ENCODE peak calls at places on chromosomes 5 and 9, in ten cellular contexts. A is GM12865, K is brain microvascular endothelial cell, W is Peyer's patch, V is astrocyte, U is fibroblast of lung, H is foreskin fibroblast, Z is GM20000, R is progenitor cell of endocrine pancreas, L is A673. B is an unnamed sample.

GRCh38 chr9:4548796-4549725 is 58.8 kb downstream of the SLC1A1 start:
- DNase-seq in A (peak; percentile 46), K (no peak), W (peak; percentile 49), V (no peak), U (no peak), H (no peak), Z (peak; percentile 23), R (peak; percentile 27), L (peak; percentile 43), B (no peak)

GRCh38 chr9:136525841-136526499 is 19.9 kb downstream of the NOTCH1 start:
- DNase-seq in A (no peak), K (no peak), W (no peak), V (no peak), U (no peak), H (no peak), Z (no peak), R (no peak), L (no peak), B (no peak)

GRCh38 chr9:114475412-114476136 is 29.7 kb downstream of the WHRN start:
- DNase-seq in A (no peak), K (no peak), W (no peak), V (no peak), U (no peak), H (no peak), Z (no peak), R (no peak), L (no peak), B (no peak)

GRCh38 chr9:95515272-95516113 is 1.3 kb downstream of the PTCH1 start:
- DNase-seq in A (no peak), K (no peak), W (no peak), V (no peak), U (no peak), H (peak; percentile 35), Z (peak; percentile 55), R (peak; percentile 21), L (peak; percentile 57), B (no peak)

GRCh38 chr9:111980398-111980797 is 83.8 kb downstream of the UGCG start:
- DNase-seq in A (no peak), K (no peak), W (no peak), V (no peak), U (no peak), H (no peak), Z (no peak), R (no peak), L (no peak), B (no peak)

GRCh38 chr5:40733439-40733838 is 22.3 kb downstream of the TTC33 start:
- DNase-seq in A (no peak), K (no peak), W (no peak), V (no peak), U (no peak), H (no peak), Z (no peak), R (no peak), L (no peak), B (no peak)

GRCh38 chr5:36655171-36655570 is 48.8 kb downstream of the SLC1A3 start:
- DNase-seq in A (peak; percentile 11), K (no peak), W (no peak), V (no peak), U (peak; percentile 52), H (peak; percentile 77), Z (no peak), R (no peak), L (peak; percentile 22), B (no peak)

GRCh38 chr5:147534172-147534951 is 24.5 kb upstream of the DPYSL3 start:
- DNase-seq in A (no peak), K (no peak), W (no peak), V (peak; percentile 79), U (peak; percentile 88), H (peak; percentile 89), Z (no peak), R (no peak), L (no peak), B (no peak)

GRCh38 chr5:71932649-71933338 is 174.5 kb upstream of the MAP1B start:
- DNase-seq in A (no peak), K (peak; percentile 84), W (peak; percentile 81), V (peak; percentile 87), U (peak; percentile 65), H (peak; percentile 35), Z (no peak), R (no peak), L (peak; percentile 24), B (no peak)

GRCh38 chr5:121257621-121258020 is 594.1 kb upstream of the FTMT start:
- DNase-seq in A (no peak), K (no peak), W (no peak), V (no peak), U (no peak), H (no peak), Z (no peak), R (no peak), L (no peak), B (no peak)

GRCh38 chr5:90983148-90983547 is 400.0 kb downstream of the ARRDC3 start:
- DNase-seq in A (no peak), K (peak; percentile 96), W (no peak), V (peak; percentile 95), U (peak; percentile 98), H (peak; percentile 36), Z (no peak), R (no peak), L (no peak), B (no peak)

GRCh38 chr5:134252671-134253070 is 26.8 kb upstream of the PPP2CA start:
- DNase-seq in A (no peak), K (peak; percentile 93), W (no peak), V (peak; percentile 89), U (peak; percentile 70), H (peak; percentile 90), Z (no peak), R (no peak), L (no peak), B (no peak)

GRCh38 chr9:133090187-133090586 is 28.4 kb downstream of the CEL start:
- DNase-seq in A (no peak), K (no peak), W (no peak), V (no peak), U (no peak), H (no peak), Z (no peak), R (no peak), L (no peak), B (no peak)

GRCh38 chr9:115157245-115157674 is 39.3 kb upstream of the TNC start:
- DNase-seq in A (no peak), K (peak; percentile 79), W (no peak), V (peak; percentile 87), U (peak; percentile 87), H (peak; percentile 84), Z (no peak), R (no peak), L (no peak), B (no peak)

GRCh38 chr9:35267716-35268115 is 105.9 kb downstream of the UNC13B start:
- DNase-seq in A (no peak), K (peak; percentile 41), W (no peak), V (no peak), U (no peak), H (peak; percentile 35), Z (no peak), R (no peak), L (no peak), B (no peak)

GRCh38 chr9:115808108-115808507 is 345.5 kb upstream of the PAPPA start:
- DNase-seq in A (no peak), K (no peak), W (no peak), V (peak; percentile 4), U (no peak), H (no peak), Z (no peak), R (no peak), L (no peak), B (no peak)

GRCh38 chr9:133715866-133716563 is 22.1 kb downstream of the SARDH start:
- DNase-seq in A (no peak), K (peak; percentile 27), W (no peak), V (peak; percentile 21), U (peak; percentile 31), H (no peak), Z (no peak), R (no peak), L (peak; percentile 74), B (no peak)

GRCh38 chr5:57172466-57172961 is 1.3 kb upstream of the GPBP1 start:
- DNase-seq in A (peak; percentile 42), K (no peak), W (no peak), V (no peak), U (peak; percentile 43), H (peak; percentile 45), Z (no peak), R (no peak), L (peak; percentile 34), B (no peak)

GRCh38 chr9:4192450-4192849 is 107.4 kb downstream of the GLIS3 start:
- DNase-seq in A (no peak), K (peak; percentile 20), W (no peak), V (peak; percentile 33), U (no peak), H (no peak), Z (no peak), R (no peak), L (no peak), B (no peak)

GRCh38 chr9:12716823-12717222 is 23.6 kb downstream of the TYRP1 start:
- DNase-seq in A (no peak), K (no peak), W (no peak), V (no peak), U (no peak), H (no peak), Z (no peak), R (no peak), L (no peak), B (no peak)
- TF ChIP-seq CTCF in A (no peak), K (no peak), W (no peak), V (no peak), U (no peak), H (no peak), Z (no peak), R (no peak), L (peak; percentile 44), B (no peak)

GRCh38 chr5:62197697-62198096 is 108.3 kb upstream of the KIF2A start:
- DNase-seq in A (no peak), K (no peak), W (no peak), V (no peak), U (no peak), H (no peak), Z (no peak), R (no peak), L (no peak), B (no peak)
- TF ChIP-seq CTCF in A (no peak), K (no peak), W (no peak), V (no peak), U (no peak), H (no peak), Z (no peak), R (no peak), L (no peak), B (no peak)

GRCh38 chr9:128409998-128410397 is 10.7 kb upstream of the CERCAM start:
- DNase-seq in A (no peak), K (peak; percentile 54), W (no peak), V (no peak), U (peak; percentile 25), H (peak; percentile 52), Z (no peak), R (no peak), L (peak; percentile 52), B (no peak)
- TF ChIP-seq CTCF in A (no peak), K (peak; percentile 68), W (no peak), V (peak; percentile 34), U (peak; percentile 39), H (peak; percentile 40), Z (no peak), R (peak; percentile 13), L (peak; percentile 39), B (no peak)

DNA sequence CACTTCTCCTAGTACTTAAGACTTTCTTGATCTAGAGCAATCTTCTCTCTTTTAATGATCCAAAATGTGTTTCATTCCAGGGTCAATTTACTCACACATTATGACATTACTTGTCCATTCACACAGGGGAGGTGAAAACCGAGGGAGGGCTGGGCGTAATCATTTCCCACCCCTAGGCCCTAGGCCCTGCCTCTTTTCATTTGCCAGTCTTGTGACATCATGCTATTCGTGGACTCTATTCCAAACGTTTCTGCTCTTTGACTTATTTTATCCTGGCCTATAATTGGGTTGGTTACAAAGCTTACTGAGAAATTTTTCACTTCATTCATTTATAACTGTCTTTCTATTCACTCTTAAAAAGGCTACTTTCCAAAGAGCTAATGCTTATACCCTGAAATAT is 2.4 kb downstream of the DCAF12 start:
- DNase-seq in A (peak; percentile 16), K (no peak), W (no peak), V (no peak), U (no peak), H (no peak), Z (no peak), R (no peak), L (no peak), B (no peak)
- TF ChIP-seq CTCF in A (no peak), K (no peak), W (no peak), V (no peak), U (no peak), H (no peak), Z (no peak), R (no peak), L (no peak), B (no peak)

B was measured in activated B cell treated with CpG ODN at 0.5 μM for 24 hours.